ENCODE peak calls at places on chromosomes 7 and 10, in ten cellular contexts. W, B, Q, Y, M, S, E, O, U and T are unnamed samples.
A peak's percentile ranks its signal among the peaks of the same experiment; 100 is the strongest.

GRCh38 chr10:20839141-20839540 is 58.0 kb downstream of the NEBL start:
- DNase-seq in W (no peak), M (no peak), Y (no peak), O (no peak), U (no peak), B (no peak), S (no peak), Q (no peak), E (no peak), T (no peak)

GRCh38 chr7:22582860-22583640 is 83.1 kb upstream of the STEAP1B start:
- DNase-seq in O (peak; percentile 100), U (no peak), B (peak; percentile 96), S (peak; percentile 77), Y (peak; percentile 77), M (peak; percentile 74), W (no peak), E (no peak), Q (no peak), T (no peak)

GRCh38 chr7:125030756-125031387 is 101.2 kb upstream of the POT1 start:
- DNase-seq in M (no peak), S (no peak), Y (no peak), U (no peak), B (no peak), W (no peak), O (no peak), E (no peak), Q (no peak), T (no peak)

GRCh38 chr10:57946833-57947232 is 320.9 kb downstream of the IPMK start:
- DNase-seq in U (peak; percentile 72), Y (no peak), W (no peak), Q (no peak), B (no peak), E (no peak), S (no peak), M (no peak), O (no peak), T (no peak)

GRCh38 chr10:31768467-31768866 is 160.2 kb downstream of the ARHGAP12 start:
- DNase-seq in B (peak; percentile 30), S (no peak), Y (no peak), U (no peak), W (no peak), O (no peak), Q (no peak), E (no peak), M (peak; percentile 69), T (no peak)

GRCh38 chr10:100697070-100697469 is 48.3 kb upstream of the PAX2 start:
- DNase-seq in M (peak; percentile 51), Y (peak; percentile 41), E (peak; percentile 80), S (no peak), O (no peak), Q (no peak), U (no peak), W (no peak), B (peak; percentile 50), T (no peak)

GRCh38 chr10:99732033-99732912 is at the start of the genes COX15 and CUTC:
- DNase-seq in O (peak; percentile 87), E (peak; percentile 97), B (peak; percentile 95), S (peak; percentile 99), W (peak; percentile 96), M (peak; percentile 99), Q (peak; percentile 96), Y (peak; percentile 99), U (peak; percentile 97), T (peak; percentile 98)

GRCh38 chr7:88217675-88218427 is 2.0 kb downstream of the SRI start:
- DNase-seq in O (no peak), W (peak; percentile 40), Q (no peak), Y (no peak), B (no peak), M (no peak), S (peak; percentile 63), U (peak; percentile 78), E (no peak), T (peak; percentile 54)

GRCh38 chr10:497898-498451 is 191.5 kb downstream of the DIP2C start:
- DNase-seq in U (peak; percentile 0), W (no peak), Q (no peak), E (no peak), Y (no peak), O (no peak), M (no peak), B (no peak), S (no peak), T (no peak)

GRCh38 chr10:60497364-60497763 is 107.7 kb upstream of the ANK3 start:
- DNase-seq in B (peak; percentile 61), U (no peak), M (no peak), Y (no peak), E (no peak), O (peak; percentile 28), S (no peak), Q (no peak), W (no peak), T (no peak)

GRCh38 chr10:60496181-60496580 is 106.5 kb upstream of the ANK3 start:
- DNase-seq in U (no peak), Q (no peak), B (no peak), Y (no peak), E (no peak), O (no peak), W (no peak), S (no peak), M (no peak), T (no peak)

GRCh38 chr10:60495357-60495756 is 105.7 kb upstream of the ANK3 start:
- DNase-seq in Q (no peak), E (no peak), Y (no peak), W (no peak), O (no peak), S (no peak), M (peak; percentile 9), U (no peak), B (peak; percentile 82), T (no peak)

GRCh38 chr10:60491162-60491561 is 101.5 kb upstream of the ANK3 start:
- DNase-seq in O (peak; percentile 29), U (no peak), Q (no peak), B (peak; percentile 36), Y (no peak), E (no peak), S (no peak), W (no peak), M (no peak), T (no peak)

DNA sequence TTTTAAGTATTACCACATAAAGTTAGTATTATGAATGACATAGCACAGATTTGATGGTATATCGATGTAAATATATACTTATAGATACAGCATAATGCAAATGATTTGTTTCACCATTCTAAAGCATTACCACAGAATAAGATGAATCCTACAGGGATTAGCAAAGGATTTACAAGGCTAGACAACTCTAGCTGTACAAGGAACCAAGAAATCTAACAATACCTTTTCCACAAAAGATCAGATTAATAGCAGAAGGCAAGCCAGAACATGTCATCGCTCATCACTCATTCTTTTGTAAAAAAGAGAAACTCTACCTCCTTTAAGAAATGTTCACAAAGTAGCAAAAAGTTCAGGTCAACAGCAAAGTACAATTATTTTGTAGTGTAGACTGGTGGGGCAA is 105.1 kb upstream of the ANK3 start:
- DNase-seq in E (no peak), S (no peak), Y (no peak), Q (no peak), W (no peak), M (no peak), O (no peak), B (no peak), U (no peak), T (no peak)
- H3K9me2 ChIP-seq in E (no peaks in the 10 kb centered on the region), S (no peaks in the 10 kb centered on the region), Y (no peaks in the 10 kb centered on the region), Q (no peaks in the 10 kb centered on the region), W (no peaks in the 10 kb centered on the region), M (no peaks in the 10 kb centered on the region), O (no peaks in the 10 kb centered on the region), B (no peaks in the 10 kb centered on the region), U (no peaks in the 10 kb centered on the region), T (no peaks in the 10 kb centered on the region)

DNA sequence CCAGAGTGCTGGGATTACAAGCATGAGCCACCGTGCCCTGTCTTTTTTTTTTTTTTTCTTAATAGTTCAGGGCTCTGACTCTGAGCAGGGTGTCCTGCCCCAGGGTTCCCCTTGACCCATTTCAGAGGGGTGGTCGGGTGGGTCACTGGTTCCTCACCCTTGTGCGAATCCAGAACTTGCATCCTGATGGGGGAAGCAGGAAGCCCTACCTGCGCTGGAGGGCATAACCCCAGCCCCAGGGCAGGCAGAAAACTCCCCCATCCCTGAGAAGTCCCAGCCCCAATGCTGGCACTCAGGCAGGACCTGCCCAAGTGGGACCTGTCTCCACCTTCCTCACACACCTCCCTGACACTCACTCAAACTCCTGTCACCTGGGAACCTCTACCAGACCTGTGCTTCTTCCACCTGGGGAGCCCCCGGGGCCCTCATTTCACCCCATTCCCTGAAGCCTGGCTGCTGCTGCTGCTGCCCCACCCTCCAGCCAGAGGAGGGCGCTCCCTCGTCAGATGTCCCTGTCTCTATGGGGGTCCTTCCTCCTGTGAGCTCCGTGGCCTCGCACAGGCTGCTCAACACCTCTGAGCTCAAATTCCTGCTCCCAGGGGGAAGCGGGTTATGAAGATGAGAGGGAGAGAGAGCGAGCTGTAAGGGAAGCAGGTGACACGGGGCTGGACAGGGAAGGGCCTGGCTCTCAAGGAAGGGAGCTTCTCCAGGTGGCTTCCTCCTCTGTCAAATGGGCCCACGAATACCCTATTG is 15.1 kb upstream of the ZNF273 start:
- DNase-seq in S (peak; percentile 92), B (no peak), W (peak; percentile 42), Q (peak; percentile 58), Y (no peak), E (no peak), O (no peak), U (no peak), M (no peak), T (peak; percentile 72)
- H2AFZ ChIP-seq in S (peak overlapping the region; percentile 98), B (no peak overlapping the region), W (peak overlapping the region; percentile 31), Q (no peak overlapping the region), Y (no peak overlapping the region), E (no peak overlapping the region), O (no peak overlapping the region), U (no peak overlapping the region), M (no peak overlapping the region), T (no peak overlapping the region)

DNA sequence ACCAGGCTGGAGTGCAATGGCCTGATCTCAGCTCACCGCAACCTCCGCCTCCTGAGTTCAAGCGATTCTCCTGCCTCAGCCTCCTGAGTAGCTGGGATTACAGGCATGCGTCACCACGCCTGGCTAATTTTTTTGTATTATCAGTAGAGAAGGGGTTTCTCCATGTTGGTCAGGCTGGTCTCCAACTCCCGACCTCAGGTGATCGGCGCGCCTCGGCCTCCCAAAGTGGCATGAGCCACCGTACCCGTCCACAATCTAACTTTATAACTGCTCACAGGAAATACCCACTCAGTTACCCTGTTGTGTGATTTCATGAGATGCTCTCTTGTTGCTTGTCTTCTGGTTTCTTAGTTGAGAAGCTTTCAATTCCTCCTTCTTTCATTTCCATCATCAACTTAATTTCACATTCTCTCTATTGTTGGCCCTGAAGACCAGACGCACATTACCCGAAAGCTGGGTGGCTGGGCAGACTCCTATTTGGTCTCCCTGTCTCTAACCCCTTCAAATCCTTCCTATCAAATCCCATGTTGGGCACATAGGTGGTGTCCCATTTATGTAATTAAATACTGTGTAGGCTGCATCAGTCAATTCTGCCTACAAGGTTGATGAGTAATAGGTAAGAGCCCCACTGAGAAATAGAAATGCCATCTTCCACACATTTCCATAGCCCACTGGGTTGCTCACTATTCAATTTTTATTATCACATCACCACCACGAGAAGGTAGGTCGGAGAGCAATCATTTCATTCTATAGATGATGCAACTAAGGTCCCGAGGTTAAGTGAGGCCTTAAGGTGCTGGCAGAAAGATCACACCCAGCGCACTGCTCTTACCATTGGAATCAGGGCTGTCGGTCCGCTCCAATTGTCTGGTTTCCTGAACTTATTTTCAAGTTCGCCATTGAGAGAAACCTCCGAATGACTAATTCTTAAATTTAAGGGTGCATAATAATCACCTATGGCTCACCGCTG is 978 bp upstream of the GSTO2 start:
- DNase-seq in U (no peak), E (no peak), S (no peak), Y (no peak), W (peak; percentile 4), O (no peak), Q (no peak), M (no peak), B (no peak), T (no peak)
- H3K9me2 ChIP-seq in U (no peaks in the 10 kb centered on the region), E (no peaks in the 10 kb centered on the region), S (no peaks in the 10 kb centered on the region), Y (no peaks in the 10 kb centered on the region), W (no peaks in the 10 kb centered on the region), O (no peaks in the 10 kb centered on the region), Q (no peaks in the 10 kb centered on the region), M (no peaks in the 10 kb centered on the region), B (no peaks in the 10 kb centered on the region), T (no peaks in the 10 kb centered on the region)

GRCh38 chr10:88216976-88217375 is 353.6 kb downstream of the PTEN start:
- DNase-seq in M (no peak), U (no peak), B (no peak), E (no peak), Y (no peak), W (peak; percentile 62), O (no peak), Q (no peak), S (no peak), T (no peak)
- H2AFZ ChIP-seq in M (no peak overlapping the region), U (no peak overlapping the region), B (no peak overlapping the region), E (no peak overlapping the region), Y (peak overlapping the region; percentile 2), W (peak overlapping the region; percentile 52), O (no peak overlapping the region), Q (no peak overlapping the region), S (no peak overlapping the region), T (no peak overlapping the region)